ENCODE peak calls at places on chromosome 10, in ten cellular contexts. One of them, this sample, is unnamed.

GRCh38 chr10:49488056-49488455 is 50.9 kb downstream of the ERCC6 start:
- DNase-seq in stimulated activated CD8-positive, alpha-beta memory T cell treated with anti-CD3 and anti-CD28 coated beads, Interleukin-15, amount 100 ng/mL, for 1 hour: no peak
- DNase-seq in hypothalamus: no peak
- DNase-seq in Calu3: no peak
- DNase-seq in HTR-8/SVneo: no peak
- DNase-seq in IMR-90: no peak
- DNase-seq in SJCRH30: no peak
- DNase-seq in breast epithelium: no peak
- DNase-seq in NCI-H510A treated with DMSO at 0.1 percent for 48 hours: peak; percentile 65
- DNase-seq in activated T-cell treated with anti-CD3 and anti-CD28 coated beads, Interleukin-2, amount 50 U/mL, for 72 hours: no peak
- DNase-seq in this sample: no peak

GRCh38 chr10:110774069-110775021 is 97.4 kb upstream of the PDCD4 start:
- DNase-seq in HTR-8/SVneo: peak; percentile 36
- DNase-seq in activated T-cell treated with anti-CD3 and anti-CD28 coated beads, Interleukin-2, amount 50 U/mL, for 72 hours: peak; percentile 79
- DNase-seq in Calu3: no peak
- DNase-seq in hypothalamus: no peak
- DNase-seq in breast epithelium: no peak
- DNase-seq in IMR-90: peak; percentile 70
- DNase-seq in NCI-H510A treated with DMSO at 0.1 percent for 48 hours: no peak
- DNase-seq in SJCRH30: peak; percentile 40
- DNase-seq in stimulated activated CD8-positive, alpha-beta memory T cell treated with anti-CD3 and anti-CD28 coated beads, Interleukin-15, amount 100 ng/mL, for 1 hour: no peak
- DNase-seq in this sample: no peak

GRCh38 chr10:62437696-62438095 is 63.5 kb downstream of the ZNF365 start:
- DNase-seq in activated T-cell treated with anti-CD3 and anti-CD28 coated beads, Interleukin-2, amount 50 U/mL, for 72 hours: peak; percentile 2
- DNase-seq in stimulated activated CD8-positive, alpha-beta memory T cell treated with anti-CD3 and anti-CD28 coated beads, Interleukin-15, amount 100 ng/mL, for 1 hour: no peak
- DNase-seq in hypothalamus: no peak
- DNase-seq in SJCRH30: peak; percentile 79
- DNase-seq in IMR-90: peak; percentile 82
- DNase-seq in breast epithelium: no peak
- DNase-seq in Calu3: peak; percentile 59
- DNase-seq in HTR-8/SVneo: peak; percentile 25
- DNase-seq in NCI-H510A treated with DMSO at 0.1 percent for 48 hours: peak; percentile 12
- DNase-seq in this sample: no peak

GRCh38 chr10:124996127-124996853 is 54.4 kb downstream of the ZRANB1 start:
- DNase-seq in stimulated activated CD8-positive, alpha-beta memory T cell treated with anti-CD3 and anti-CD28 coated beads, Interleukin-15, amount 100 ng/mL, for 1 hour: no peak
- DNase-seq in activated T-cell treated with anti-CD3 and anti-CD28 coated beads, Interleukin-2, amount 50 U/mL, for 72 hours: no peak
- DNase-seq in breast epithelium: no peak
- DNase-seq in NCI-H510A treated with DMSO at 0.1 percent for 48 hours: no peak
- DNase-seq in hypothalamus: no peak
- DNase-seq in HTR-8/SVneo: no peak
- DNase-seq in SJCRH30: no peak
- DNase-seq in Calu3: no peak
- DNase-seq in IMR-90: no peak
- DNase-seq in this sample: peak; percentile 35

GRCh38 chr10:6255548-6256061 is 52.9 kb downstream of the PFKFB3 start:
- DNase-seq in activated T-cell treated with anti-CD3 and anti-CD28 coated beads, Interleukin-2, amount 50 U/mL, for 72 hours: no peak
- DNase-seq in SJCRH30: no peak
- DNase-seq in stimulated activated CD8-positive, alpha-beta memory T cell treated with anti-CD3 and anti-CD28 coated beads, Interleukin-15, amount 100 ng/mL, for 1 hour: no peak
- DNase-seq in Calu3: no peak
- DNase-seq in hypothalamus: no peak
- DNase-seq in breast epithelium: peak; percentile 60
- DNase-seq in HTR-8/SVneo: no peak
- DNase-seq in NCI-H510A treated with DMSO at 0.1 percent for 48 hours: no peak
- DNase-seq in IMR-90: no peak
- DNase-seq in this sample: no peak

GRCh38 chr10:80471715-80472233 is 17.7 kb downstream of the TSPAN14 start:
- DNase-seq in Calu3: peak; percentile 73
- DNase-seq in activated T-cell treated with anti-CD3 and anti-CD28 coated beads, Interleukin-2, amount 50 U/mL, for 72 hours: peak; percentile 79
- DNase-seq in hypothalamus: no peak
- DNase-seq in stimulated activated CD8-positive, alpha-beta memory T cell treated with anti-CD3 and anti-CD28 coated beads, Interleukin-15, amount 100 ng/mL, for 1 hour: no peak
- DNase-seq in breast epithelium: no peak
- DNase-seq in NCI-H510A treated with DMSO at 0.1 percent for 48 hours: no peak
- DNase-seq in HTR-8/SVneo: no peak
- DNase-seq in IMR-90: no peak
- DNase-seq in SJCRH30: no peak
- DNase-seq in this sample: no peak

GRCh38 chr10:34528320-34528719 is 286.8 kb downstream of the PARD3 start:
- DNase-seq in SJCRH30: peak; percentile 90
- DNase-seq in hypothalamus: no peak
- DNase-seq in Calu3: peak; percentile 60
- DNase-seq in NCI-H510A treated with DMSO at 0.1 percent for 48 hours: peak; percentile 51
- DNase-seq in stimulated activated CD8-positive, alpha-beta memory T cell treated with anti-CD3 and anti-CD28 coated beads, Interleukin-15, amount 100 ng/mL, for 1 hour: no peak
- DNase-seq in activated T-cell treated with anti-CD3 and anti-CD28 coated beads, Interleukin-2, amount 50 U/mL, for 72 hours: no peak
- DNase-seq in HTR-8/SVneo: peak; percentile 76
- DNase-seq in breast epithelium: no peak
- DNase-seq in IMR-90: peak; percentile 93
- DNase-seq in this sample: no peak

GRCh38 chr10:132803595-132804210 is 17.8 kb upstream of the NKX6-2 start:
- DNase-seq in activated T-cell treated with anti-CD3 and anti-CD28 coated beads, Interleukin-2, amount 50 U/mL, for 72 hours: no peak
- DNase-seq in breast epithelium: no peak
- DNase-seq in HTR-8/SVneo: no peak
- DNase-seq in SJCRH30: no peak
- DNase-seq in NCI-H510A treated with DMSO at 0.1 percent for 48 hours: no peak
- DNase-seq in hypothalamus: no peak
- DNase-seq in IMR-90: no peak
- DNase-seq in stimulated activated CD8-positive, alpha-beta memory T cell treated with anti-CD3 and anti-CD28 coated beads, Interleukin-15, amount 100 ng/mL, for 1 hour: no peak
- DNase-seq in Calu3: no peak
- DNase-seq in this sample: no peak

GRCh38 chr10:84076540-84077195 is 62.6 kb upstream of the GHITM start:
- DNase-seq in SJCRH30: peak; percentile 17
- DNase-seq in stimulated activated CD8-positive, alpha-beta memory T cell treated with anti-CD3 and anti-CD28 coated beads, Interleukin-15, amount 100 ng/mL, for 1 hour: no peak
- DNase-seq in IMR-90: peak; percentile 18
- DNase-seq in activated T-cell treated with anti-CD3 and anti-CD28 coated beads, Interleukin-2, amount 50 U/mL, for 72 hours: no peak
- DNase-seq in breast epithelium: no peak
- DNase-seq in NCI-H510A treated with DMSO at 0.1 percent for 48 hours: no peak
- DNase-seq in hypothalamus: no peak
- DNase-seq in HTR-8/SVneo: peak; percentile 24
- DNase-seq in Calu3: no peak
- DNase-seq in this sample: peak; percentile 51

GRCh38 chr10:70963271-70963670 is 74.9 kb upstream of the PCBD1 start:
- DNase-seq in breast epithelium: no peak
- DNase-seq in activated T-cell treated with anti-CD3 and anti-CD28 coated beads, Interleukin-2, amount 50 U/mL, for 72 hours: no peak
- DNase-seq in Calu3: no peak
- DNase-seq in NCI-H510A treated with DMSO at 0.1 percent for 48 hours: no peak
- DNase-seq in stimulated activated CD8-positive, alpha-beta memory T cell treated with anti-CD3 and anti-CD28 coated beads, Interleukin-15, amount 100 ng/mL, for 1 hour: no peak
- DNase-seq in IMR-90: no peak
- DNase-seq in SJCRH30: no peak
- DNase-seq in HTR-8/SVneo: no peak
- DNase-seq in hypothalamus: no peak
- DNase-seq in this sample: no peak